ENCODE peak calls at places on chromosome 5, in four cellular contexts. P is NB4; W is fibroblast of pulmonary artery; Q is CD4-positive, CD25-positive, alpha-beta regulatory T cell. V is an unnamed sample.

GRCh38 chr5:153520952-153521351 is 30.5 kb downstream of the GRIA1 start:
- DNase-seq in W (peak; percentile 53), P (no peak), Q (no peak), V (peak; percentile 44)

GRCh38 chr5:150138551-150139265 is 16.9 kb downstream of the PDGFRB start:
- DNase-seq in Q (no peak), P (no peak), W (peak; percentile 86), V (peak; percentile 95)

GRCh38 chr5:150502106-150502505 is 5.8 kb upstream of the NDST1 start:
- DNase-seq in P (no peak), Q (no peak), W (no peak), V (no peak)

GRCh38 chr5:171989276-171989675 is 17.2 kb downstream of the FBXW11 start:
- DNase-seq in P (no peak), Q (no peak), W (no peak), V (no peak)

GRCh38 chr5:1503301-1504243 is 20.2 kb downstream of the LPCAT1 start:
- DNase-seq in W (peak; percentile 67), P (peak; percentile 88), Q (no peak), V (peak; percentile 32)

GRCh38 chr5:23525751-23526150 is 18.3 kb downstream of the PRDM9 start:
- DNase-seq in P (no peak), W (no peak), Q (no peak), V (no peak)

GRCh38 chr5:142506046-142506445 is 179.8 kb downstream of the FGF1 start:
- DNase-seq in Q (no peak), P (no peak), W (peak; percentile 39), V (no peak)

GRCh38 chr5:39941436-39941835 is 516.7 kb upstream of the DAB2 start:
- DNase-seq in P (no peak), Q (no peak), W (no peak), V (no peak)

GRCh38 chr5:79853676-79854418 is 137.2 kb downstream of the MTX3 start:
- DNase-seq in Q (no peak), P (peak; percentile 8), W (no peak), V (no peak)

GRCh38 chr5:7664208-7664607 is 186.7 kb downstream of the CFAP90 start:
- DNase-seq in W (no peak), P (no peak), Q (no peak), V (no peak)

GRCh38 chr5:10315824-10316509 is 8.3 kb upstream of the CMBL start:
- DNase-seq in W (no peak), Q (no peak), P (no peak), V (no peak)

GRCh38 chr5:5270958-5271605 is 131.0 kb downstream of the ADAMTS16 start:
- DNase-seq in W (peak; percentile 78), P (no peak), Q (no peak), V (peak; percentile 88)

GRCh38 chr5:73640861-73641320 is 14.9 kb downstream of the ARHGEF28 start:
- DNase-seq in Q (no peak), W (peak; percentile 77), P (no peak), V (peak; percentile 56)

GRCh38 chr5:122774519-122774860 is 390 bp upstream of the SNX2 start:
- DNase-seq in W (no peak), Q (no peak), P (no peak), V (no peak)

GRCh38 chr5:131209506-131210191 is 38.9 kb downstream of the LYRM7 start:
- DNase-seq in Q (peak; percentile 32), W (no peak), P (peak; percentile 95), V (no peak)

GRCh38 chr5:105877592-105877991 is 1793.1 kb downstream of the EFNA5 start:
- DNase-seq in Q (no peak), W (no peak), P (no peak), V (no peak)

GRCh38 chr5:144698454-144698853 is 527.8 kb downstream of the KCTD16 start:
- DNase-seq in P (no peak), Q (no peak), W (no peak), V (peak; percentile 1)

GRCh38 chr5:168714046-168714445 is 134.9 kb upstream of the PANK3 start:
- DNase-seq in P (no peak), W (peak; percentile 16), Q (no peak), V (no peak)

GRCh38 chr5:155631116-155631515 is 617.6 kb downstream of the KIF4B start:
- DNase-seq in W (no peak), Q (no peak), P (no peak), V (peak; percentile 0)

GRCh38 chr5:159602434-159602833 is 272.1 kb upstream of the IL12B start:
- DNase-seq in P (no peak), W (peak; percentile 16), Q (no peak), V (no peak)

GRCh38 chr5:3517331-3517730 is 78.3 kb upstream of the IRX1 start:
- DNase-seq in W (no peak), P (no peak), Q (no peak), V (no peak)

GRCh38 chr5:144487207-144487606 is 316.5 kb downstream of the KCTD16 start:
- DNase-seq in Q (no peak), W (no peak), P (peak; percentile 6), V (no peak)

GRCh38 chr5:98398465-98398864 is 375.0 kb upstream of the RGMB start:
- DNase-seq in Q (no peak), W (no peak), P (no peak), V (no peak)

GRCh38 chr5:7679663-7680062 is 171.3 kb downstream of the CFAP90 start:
- DNase-seq in Q (no peak), P (no peak), W (no peak), V (no peak)

GRCh38 chr5:149497357-149497756 is 53.9 kb downstream of the CSNK1A1 start:
- DNase-seq in P (no peak), Q (no peak), W (peak; percentile 87), V (peak; percentile 94)

GRCh38 chr5:109743770-109744212 is 54.1 kb downstream of the MAN2A1 start:
- DNase-seq in P (no peak), Q (no peak), W (peak; percentile 80), V (peak; percentile 93)

GRCh38 chr5:162593881-162594280 is 526.3 kb downstream of the GABRG2 start:
- DNase-seq in P (peak; percentile 7), Q (no peak), W (no peak), V (no peak)

GRCh38 chr5:94776167-94776566 is 157.7 kb downstream of the SLF1 start:
- DNase-seq in Q (no peak), P (no peak), W (no peak), V (no peak)
- H3K4me3 ChIP-seq in Q (no peak overlapping the region), P (no peak overlapping the region), W (no peak overlapping the region), V (no peak overlapping the region)

GRCh38 chr5:128965011-128965637 is at the start of gene SLC27A6:
- DNase-seq in P (peak; percentile 76), Q (no peak), W (no peak), V (no peak)
- H3K4me3 ChIP-seq in P (peak within 1 kb of the TSS; percentile 35), Q (no peak within 1 kb of the TSS), W (peak within 1 kb of the TSS; percentile 30), V (peak within 1 kb of the TSS; percentile 46)

GRCh38 chr5:77957931-77958476 is 181.9 kb upstream of the TBCA start:
- DNase-seq in W (no peak), P (no peak), Q (no peak), V (no peak)
- H3K4me3 ChIP-seq in W (no peak overlapping the region), P (no peak overlapping the region), Q (no peak overlapping the region), V (no peak overlapping the region)

GRCh38 chr5:56328753-56329560 is 95.8 kb upstream of the ANKRD55 start:
- DNase-seq in Q (peak; percentile 7), P (no peak), W (peak; percentile 65), V (peak; percentile 64)

GRCh38 chr5:56326116-56326515 is 93.0 kb upstream of the ANKRD55 start:
- DNase-seq in P (peak; percentile 52), Q (no peak), W (no peak), V (no peak)

GRCh38 chr5:56325039-56325438 is 91.9 kb upstream of the ANKRD55 start:
- DNase-seq in Q (no peak), W (no peak), P (no peak), V (no peak)

GRCh38 chr5:56327810-56328209 is 94.7 kb upstream of the ANKRD55 start:
- DNase-seq in Q (no peak), W (no peak), P (no peak), V (no peak)

GRCh38 chr5:56326770-56327169 is 93.6 kb upstream of the ANKRD55 start:
- DNase-seq in W (no peak), Q (no peak), P (no peak), V (no peak)
- H3K4me3 ChIP-seq in W (no peak overlapping the region), Q (no peak overlapping the region), P (no peak overlapping the region), V (no peak overlapping the region)

DNA sequence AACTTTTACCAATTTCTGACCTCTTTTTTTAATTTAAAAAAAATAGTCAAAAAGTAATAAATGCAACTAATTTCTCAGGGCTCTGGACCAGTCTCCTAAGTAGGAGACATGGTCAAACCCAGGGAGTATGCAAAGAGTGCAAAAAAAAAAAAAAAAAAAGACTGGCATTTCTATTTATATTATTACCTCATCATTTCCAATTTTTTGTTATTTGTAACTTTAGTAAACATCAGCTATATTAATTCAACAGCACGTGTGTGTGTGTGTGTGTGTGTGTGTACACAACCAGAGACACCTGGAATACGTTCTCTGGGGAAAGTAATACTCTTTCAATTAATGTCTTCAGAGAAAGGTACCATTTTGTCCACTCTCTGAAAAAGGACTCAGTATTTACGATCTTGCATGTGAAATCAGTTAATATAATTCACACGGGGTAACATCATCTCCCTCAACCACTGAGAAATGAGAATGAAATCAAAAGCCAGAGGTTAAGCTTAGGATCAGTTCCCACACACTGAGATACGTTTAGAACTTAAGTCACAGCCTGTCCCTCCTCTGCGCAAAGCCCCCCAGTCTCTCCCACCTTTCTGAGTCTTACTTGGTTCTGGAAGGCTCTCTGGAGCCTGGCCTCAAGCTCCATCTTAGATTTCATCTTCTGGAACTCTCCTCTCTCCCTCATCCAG is 21.9 kb downstream of the ZNF608 start:
- DNase-seq in W (no peak), Q (no peak), P (no peak), V (no peak)
- H3K4me3 ChIP-seq in W (no peak overlapping the region), Q (no peak overlapping the region), P (no peak overlapping the region), V (no peak overlapping the region)

GRCh38 chr5:177455036-177455660 is 8.5 kb downstream of the PRR7 start:
- DNase-seq in Q (peak; percentile 87), W (peak; percentile 63), P (peak; percentile 87), V (peak; percentile 65)
- H3K4me3 ChIP-seq in Q (no peak overlapping the region), W (peak overlapping the region; percentile 46), P (peak overlapping the region; percentile 62), V (peak overlapping the region; percentile 57)